ENCODE peak calls at places on chromosomes 13 and 19, in four cellular contexts. B, A, O and V are unnamed samples.

GRCh38 chr13:29594710-29595379 is 643 bp downstream of the SLC7A1 start:
- DNase-seq in B (peak), A (peak), O (peak), V (peak)

GRCh38 chr19:1645299-1645698 is 7.1 kb downstream of the TCF3 start:
- DNase-seq in B (no peak), A (no peak), O (no peak), V (no peak)

GRCh38 chr19:46904114-46905060 is 43.6 kb downstream of the ARHGAP35 start:
- DNase-seq in B (no peak), A (peak), O (peak), V (peak)

GRCh38 chr19:18390075-18390909 is 4.3 kb downstream of the GDF15 start:
- DNase-seq in B (no peak), A (no peak), O (peak), V (no peak)

GRCh38 chr19:33132021-33132420 is at the start of gene WDR88:
- DNase-seq in B (no peak), A (no peak), O (no peak), V (no peak)

GRCh38 chr13:26629260-26629659 is 71.8 kb downstream of the WASF3 start:
- DNase-seq in B (peak), A (no peak), O (peak), V (no peak)

GRCh38 chr19:49133621-49134454 is 14.5 kb downstream of the PPFIA3 start:
- DNase-seq in B (peak), A (peak), O (peak), V (peak)

GRCh38 chr13:59269476-59269875 is 894.3 kb downstream of the DIAPH3 start:
- DNase-seq in B (no peak), A (peak), O (peak), V (no peak)

GRCh38 chr13:59607780-59608233 is 555.9 kb downstream of the DIAPH3 start:
- DNase-seq in B (no peak), A (no peak), O (peak), V (no peak)

GRCh38 chr13:47087841-47088240 is 191.0 kb upstream of the HTR2A start:
- DNase-seq in B (no peak), A (peak), O (no peak), V (no peak)
- H2AFZ ChIP-seq in B (no peak), A (no peak), O (no peak), V (no peak)

DNA sequence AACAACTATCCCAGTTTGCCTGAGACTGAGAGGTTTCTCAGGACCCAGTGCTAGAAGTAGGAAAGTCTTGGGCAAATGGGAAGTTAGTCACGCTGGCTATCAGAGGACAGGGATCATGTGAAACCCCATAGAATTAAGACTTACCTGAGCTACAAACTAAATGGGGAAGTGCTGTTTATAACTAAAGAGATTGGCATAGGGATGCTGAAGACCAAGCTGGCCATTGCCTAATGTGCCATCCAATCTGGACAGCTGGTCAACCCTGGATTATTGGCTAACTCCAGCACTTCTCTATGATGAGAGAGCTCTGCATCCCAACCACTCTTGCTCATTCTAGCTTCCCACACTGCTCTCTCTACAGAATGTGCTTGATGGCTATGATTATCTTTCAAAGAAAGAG is 216.1 kb downstream of the TDRD3 start:
- DNase-seq in B (no peak), A (no peak), O (no peak), V (no peak)
- H2AFZ ChIP-seq in B (no peak), A (no peak), O (no peak), V (no peak)

DNA sequence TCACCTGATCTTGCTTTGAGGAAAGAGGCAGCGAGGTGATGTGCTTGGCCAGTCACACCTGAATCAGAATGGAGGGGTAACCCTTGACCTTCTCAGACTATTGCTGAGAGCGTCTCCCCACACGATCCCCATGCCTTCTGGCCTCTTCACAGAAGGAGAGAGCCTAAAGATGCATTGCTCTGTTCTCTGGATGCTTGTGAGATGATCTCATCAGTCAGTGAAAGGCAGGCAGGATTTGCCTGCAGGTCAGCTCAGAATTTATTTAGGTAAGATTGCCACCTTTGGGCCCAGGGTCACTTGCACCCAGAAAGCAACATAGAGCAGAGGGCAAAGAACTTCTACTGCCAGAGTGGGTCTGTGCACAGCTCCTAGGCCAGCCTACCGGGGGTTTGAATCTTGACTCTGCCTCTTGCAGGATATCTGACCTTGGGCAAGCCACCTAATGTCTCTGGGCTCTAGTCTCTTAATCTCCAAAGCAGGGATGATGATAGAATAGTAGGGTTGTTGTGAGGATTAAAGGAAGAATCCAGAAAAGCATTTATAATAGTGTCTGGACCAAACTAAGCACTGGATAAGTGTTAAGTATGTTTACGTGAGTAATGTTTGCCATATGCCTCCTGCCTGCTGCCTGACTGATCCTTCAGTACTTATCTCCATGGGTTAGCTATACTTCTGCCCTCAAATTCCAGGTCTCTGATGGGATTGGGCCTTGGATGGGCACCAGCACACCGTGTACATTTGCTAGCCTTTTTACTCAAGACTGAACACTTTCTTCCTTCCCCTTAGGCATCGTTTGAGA is 8.5 kb upstream of the FLT1 start:
- DNase-seq in B (no peak), A (peak), O (peak), V (no peak)
- H2AFZ ChIP-seq in B (no peak), A (no peak), O (no peak), V (no peak)

GRCh38 chr13:74444877-74445479 is 310.8 kb upstream of the KLF12 start:
- DNase-seq in B (no peak), A (peak), O (no peak), V (no peak)

GRCh38 chr13:74438911-74439310 is 304.7 kb upstream of the KLF12 start:
- DNase-seq in B (no peak), A (no peak), O (no peak), V (no peak)

GRCh38 chr13:74444161-74444571 is 310.0 kb upstream of the KLF12 start:
- DNase-seq in B (no peak), A (no peak), O (no peak), V (no peak)

GRCh38 chr13:74442751-74443150 is 308.5 kb upstream of the KLF12 start:
- DNase-seq in B (no peak), A (no peak), O (no peak), V (no peak)

GRCh38 chr13:74443623-74444022 is 309.4 kb upstream of the KLF12 start:
- DNase-seq in B (no peak), A (peak), O (peak), V (peak)
- H2AFZ ChIP-seq in B (no peak), A (no peak), O (no peak), V (no peak)

GRCh38 chr19:13764821-13765394 is 586 bp downstream of the MRI1 start:
- DNase-seq in B (no peak), A (no peak), O (peak), V (no peak)

GRCh38 chr19:13766095-13766481 is 1.8 kb downstream of the MRI1 start:
- DNase-seq in B (no peak), A (no peak), O (no peak), V (no peak)

GRCh38 chr19:13764101-13764807 is at the start of gene MRI1:
- DNase-seq in B (peak), A (peak), O (peak), V (peak)

GRCh38 chr19:13763300-13763699 is 1.0 kb upstream of the MRI1 start:
- DNase-seq in B (no peak), A (no peak), O (no peak), V (no peak)

DNA sequence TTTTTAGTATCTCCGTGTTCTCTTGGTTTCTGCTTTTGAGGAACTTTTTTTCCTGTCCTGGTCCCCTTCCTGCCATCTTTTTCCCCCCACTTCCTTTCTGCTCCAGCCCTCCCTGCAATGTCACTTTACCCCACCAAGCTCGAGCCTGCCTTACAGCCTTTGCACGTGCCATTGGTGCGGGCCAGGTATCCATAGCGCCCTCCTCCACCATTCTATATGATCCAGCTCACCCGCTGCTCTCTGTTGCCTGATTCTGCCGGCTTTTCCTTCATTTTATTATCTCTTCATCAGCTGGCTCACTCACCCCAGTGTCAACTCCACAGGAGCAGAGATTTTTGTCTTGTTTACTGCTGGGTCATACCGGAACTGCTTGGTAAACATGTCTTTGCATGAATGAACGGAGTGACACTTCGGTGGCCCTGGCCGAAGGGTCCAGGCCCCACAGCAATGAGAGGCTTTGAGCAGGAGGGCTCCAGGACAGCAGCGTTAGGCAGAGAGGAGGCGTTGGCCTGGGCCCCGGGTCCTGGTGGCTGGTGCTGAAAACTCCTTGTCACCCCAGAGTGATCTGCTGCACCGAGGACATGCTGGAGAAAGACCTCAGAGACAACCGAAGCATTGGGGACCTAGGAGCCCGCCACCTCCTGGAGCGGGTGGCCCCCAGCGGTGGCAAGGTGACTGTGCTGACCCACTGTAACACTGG is 1.2 kb downstream of the MRI1 start:
- DNase-seq in B (no peak), A (no peak), O (peak), V (no peak)
- H2AFZ ChIP-seq in B (no peak), A (peak), O (no peak), V (peak)